ENCODE peak calls at places on chromosomes 4 and X, in nine cellular contexts. J is CD4-positive, CD25-positive, alpha-beta regulatory T cell; K is heart right ventricle; A is stimulated activated CD8-positive, alpha-beta memory T cell treated with anti-CD3 and anti-CD28 coated beads, Interleukin-4, amount 100 ng/mL, for 24 hours; X is stimulated activated naive CD8-positive, alpha-beta T cell treated with anti-CD3 and anti-CD28 coated beads, Interleukin-15, Interleukin-2, amounts not matched to agents 100 U/mL and 50 U/mL, for 24 hours; F is RWPE1; M is GF-D8; P is GM13977; W is GM23248. Y is an unnamed sample.

GRCh38 chr4:119212964-119213606 is 572 bp downstream of the USP53 start:
- DNase-seq in M (no peak), J (peak), K (peak), X (peak), W (peak), P (peak), F (peak), A (peak), Y (peak)

GRCh38 chrX:50700921-50701320 is 113.1 kb downstream of the SHROOM4 start:
- DNase-seq in M (no peak), X (no peak), J (no peak), K (no peak), A (no peak), P (no peak), W (peak), F (no peak), Y (no peak)

GRCh38 chr4:8724436-8725070 is 132.0 kb downstream of the CPZ start:
- DNase-seq in P (no peak), F (no peak), X (no peak), M (no peak), K (no peak), A (no peak), J (no peak), W (no peak), Y (no peak)

GRCh38 chr4:82515705-82516104 is 46.1 kb downstream of the TMEM150C start:
- DNase-seq in F (no peak), M (no peak), K (peak), A (no peak), W (peak), J (no peak), X (no peak), P (no peak), Y (no peak)

GRCh38 chr4:182212211-182212761 is 30.9 kb upstream of the TENM3 start:
- DNase-seq in A (no peak), K (no peak), F (no peak), P (no peak), J (no peak), X (no peak), M (no peak), W (no peak), Y (no peak)

GRCh38 chrX:720858-721257 is 90.3 kb downstream of the SHOX start:
- DNase-seq in A (no peak), X (no peak), W (no peak), M (no peak), F (no peak), P (no peak), K (no peak), J (no peak), Y (no peak)

GRCh38 chrX:124239324-124239723 is 93.1 kb upstream of the TEX13D start:
- DNase-seq in X (no peak), K (no peak), F (no peak), A (no peak), W (no peak), P (no peak), M (no peak), J (no peak), Y (no peak)

GRCh38 chr4:25180524-25181131 is 20.4 kb upstream of the SEPSECS start:
- DNase-seq in A (no peak), F (peak), K (no peak), M (peak), W (peak), P (peak), X (peak), J (peak), Y (no peak)

GRCh38 chrX:33156152-33156726 is 55.1 kb downstream of the DMD start:
- DNase-seq in M (no peak), X (no peak), W (no peak), P (no peak), K (no peak), F (no peak), J (no peak), A (no peak), Y (no peak)

GRCh38 chr4:42655921-42656735 is 777 bp downstream of the ATP8A1 start:
- DNase-seq in W (peak), P (peak), F (no peak), K (peak), A (peak), M (no peak), X (peak), J (peak), Y (peak)

GRCh38 chrX:153880440-153880815 is 5.5 kb downstream of the L1CAM start:
- DNase-seq in K (no peak), A (no peak), J (no peak), M (no peak), W (no peak), F (no peak), P (no peak), X (no peak), Y (no peak)

GRCh38 chrX:7190157-7190556 is 42.2 kb upstream of the PUDP start:
- DNase-seq in W (no peak), A (no peak), F (no peak), M (no peak), X (no peak), P (no peak), J (no peak), K (no peak), Y (no peak)

GRCh38 chr4:26061248-26061986 is 147.4 kb downstream of the SMIM20 start:
- DNase-seq in X (no peak), W (peak), M (peak), K (no peak), J (no peak), P (peak), F (peak), A (no peak), Y (no peak)

GRCh38 chrX:113804293-113804692 is 779.6 kb upstream of the HTR2C start:
- DNase-seq in K (no peak), W (no peak), F (no peak), X (no peak), J (no peak), M (no peak), A (no peak), P (no peak), Y (no peak)

GRCh38 chrX:130144509-130144908 is 21.1 kb downstream of the AIFM1 start:
- DNase-seq in X (no peak), F (no peak), M (no peak), P (no peak), A (no peak), W (peak), J (no peak), K (no peak), Y (no peak)

GRCh38 chrX:38898261-38898660 is 97.0 kb downstream of the MID1IP1 start:
- DNase-seq in F (no peak), W (no peak), M (peak), P (no peak), J (no peak), K (no peak), X (no peak), A (no peak), Y (no peak)

GRCh38 chrX:77442728-77443127 is 4.5 kb upstream of the FGF16 start:
- DNase-seq in K (no peak), A (no peak), M (no peak), J (no peak), P (no peak), X (no peak), W (peak), F (peak), Y (no peak)

GRCh38 chr4:139525414-139525813 is 30.6 kb downstream of the SETD7 start:
- DNase-seq in F (no peak), K (no peak), W (no peak), X (no peak), M (no peak), A (no peak), P (no peak), J (no peak), Y (no peak)

GRCh38 chr4:954211-955020 is 19.0 kb downstream of the DGKQ start:
- DNase-seq in P (no peak), A (no peak), W (no peak), X (no peak), M (no peak), K (no peak), F (no peak), J (no peak), Y (no peak)

GRCh38 chr4:176548571-176548970 is 228.8 kb downstream of the SPCS3 start:
- DNase-seq in P (no peak), K (no peak), W (peak), F (no peak), A (no peak), M (no peak), J (no peak), X (no peak), Y (no peak)

GRCh38 chr4:154292589-154292988 is 199.0 kb downstream of the DCHS2 start:
- DNase-seq in W (no peak), X (no peak), J (no peak), K (no peak), M (no peak), A (no peak), P (no peak), F (no peak), Y (no peak)

GRCh38 chr4:55013431-55013955 is 111.9 kb downstream of the KDR start:
- DNase-seq in W (no peak), A (no peak), P (no peak), J (no peak), K (no peak), F (no peak), X (no peak), M (no peak), Y (no peak)

GRCh38 chr4:80138556-80139538 is 58.5 kb upstream of the PRDM8 start:
- DNase-seq in F (no peak), X (peak), W (peak), P (peak), M (peak), K (no peak), J (peak), A (peak), Y (peak)

GRCh38 chrX:7996414-7996813 is 69.2 kb upstream of the PNPLA4 start:
- DNase-seq in X (peak), F (peak), W (peak), P (peak), J (peak), M (no peak), A (no peak), K (peak), Y (no peak)

GRCh38 chr4:61740950-61741638 is 541.0 kb downstream of the ADGRL3 start:
- DNase-seq in F (no peak), P (no peak), W (no peak), A (no peak), K (peak), J (no peak), X (no peak), M (no peak), Y (no peak)

GRCh38 chrX:46354481-46354880 is 190.7 kb downstream of the ZNF674 start:
- DNase-seq in W (no peak), F (no peak), J (no peak), A (no peak), K (no peak), X (no peak), M (no peak), P (no peak), Y (no peak)

GRCh38 chr4:172352351-172352750 is 539.1 kb downstream of the GALNTL6 start:
- DNase-seq in X (no peak), F (no peak), W (no peak), P (no peak), K (no peak), J (no peak), M (no peak), A (no peak), Y (no peak)

GRCh38 chr4:37243061-37243460 is 1.5 kb upstream of the NWD2 start:
- DNase-seq in P (no peak), M (no peak), A (no peak), W (no peak), J (no peak), K (no peak), X (no peak), F (no peak), Y (no peak)

GRCh38 chr4:76690091-76690905 is 207.6 kb downstream of the SOWAHB start:
- DNase-seq in J (no peak), W (peak), X (no peak), M (no peak), K (no peak), F (peak), P (no peak), A (no peak), Y (no peak)

GRCh38 chrX:154123241-154124219 is 20.5 kb upstream of the OPN1LW start:
- DNase-seq in M (peak), F (no peak), K (peak), A (no peak), P (no peak), W (no peak), J (peak), X (peak), Y (peak)

GRCh38 chr4:522438-522837 is 23.4 kb downstream of the PIGG start:
- DNase-seq in F (no peak), X (no peak), J (no peak), K (no peak), A (no peak), P (no peak), M (no peak), W (no peak), Y (no peak)

GRCh38 chr4:180449395-180449956 is 1793.7 kb upstream of the TENM3 start:
- DNase-seq in K (no peak), J (no peak), M (no peak), A (no peak), W (no peak), X (no peak), P (no peak), F (peak), Y (no peak)